ENCODE peak calls at places on chromosomes 16 and 17, in six cellular contexts. One of them, this sample, is unnamed.

GRCh38 chr16:27204232-27204915 is 1.0 kb downstream of the KDM8 start:
- DNase-seq in SK-N-SH: no peak
- DNase-seq in dermis microvascular lymphatic vessel endothelial cell: no peak
- DNase-seq in activated naive CD8-positive, alpha-beta T cell treated with anti-CD3 and anti-CD28 coated beads for 36 hours: no peak
- DNase-seq in stimulated activated CD4-positive, alpha-beta T cell treated with anti-CD3 and anti-CD28 coated beads, Interleukin-15, amount 100 ng/mL, for 1 hour: no peak
- DNase-seq in activated CD8-positive, alpha-beta memory T cell treated with anti-CD3 and anti-CD28 coated beads for 4 hours: no peak
- DNase-seq in this sample: no peak

GRCh38 chr17:7851438-7852261 is 3.2 kb upstream of the TMEM88 start:
- DNase-seq in activated naive CD8-positive, alpha-beta T cell treated with anti-CD3 and anti-CD28 coated beads for 36 hours: peak; percentile 96
- DNase-seq in activated CD8-positive, alpha-beta memory T cell treated with anti-CD3 and anti-CD28 coated beads for 4 hours: peak; percentile 81
- DNase-seq in dermis microvascular lymphatic vessel endothelial cell: peak; percentile 83
- DNase-seq in SK-N-SH: peak; percentile 94
- DNase-seq in stimulated activated CD4-positive, alpha-beta T cell treated with anti-CD3 and anti-CD28 coated beads, Interleukin-15, amount 100 ng/mL, for 1 hour: peak; percentile 88
- DNase-seq in this sample: peak; percentile 80

GRCh38 chr16:11706180-11706742 is 36.4 kb downstream of the TXNDC11 start:
- DNase-seq in dermis microvascular lymphatic vessel endothelial cell: no peak
- DNase-seq in activated naive CD8-positive, alpha-beta T cell treated with anti-CD3 and anti-CD28 coated beads for 36 hours: no peak
- DNase-seq in SK-N-SH: no peak
- DNase-seq in activated CD8-positive, alpha-beta memory T cell treated with anti-CD3 and anti-CD28 coated beads for 4 hours: no peak
- DNase-seq in stimulated activated CD4-positive, alpha-beta T cell treated with anti-CD3 and anti-CD28 coated beads, Interleukin-15, amount 100 ng/mL, for 1 hour: no peak
- DNase-seq in this sample: no peak

GRCh38 chr16:77555781-77556180 is 120.9 kb upstream of the ADAMTS18 start:
- DNase-seq in activated naive CD8-positive, alpha-beta T cell treated with anti-CD3 and anti-CD28 coated beads for 36 hours: no peak
- DNase-seq in SK-N-SH: no peak
- DNase-seq in activated CD8-positive, alpha-beta memory T cell treated with anti-CD3 and anti-CD28 coated beads for 4 hours: no peak
- DNase-seq in stimulated activated CD4-positive, alpha-beta T cell treated with anti-CD3 and anti-CD28 coated beads, Interleukin-15, amount 100 ng/mL, for 1 hour: no peak
- DNase-seq in dermis microvascular lymphatic vessel endothelial cell: no peak
- DNase-seq in this sample: no peak

GRCh38 chr16:22631264-22631663 is 120.6 kb downstream of the NPIPB5 start:
- DNase-seq in dermis microvascular lymphatic vessel endothelial cell: no peak
- DNase-seq in stimulated activated CD4-positive, alpha-beta T cell treated with anti-CD3 and anti-CD28 coated beads, Interleukin-15, amount 100 ng/mL, for 1 hour: no peak
- DNase-seq in SK-N-SH: no peak
- DNase-seq in activated CD8-positive, alpha-beta memory T cell treated with anti-CD3 and anti-CD28 coated beads for 4 hours: no peak
- DNase-seq in activated naive CD8-positive, alpha-beta T cell treated with anti-CD3 and anti-CD28 coated beads for 36 hours: no peak
- DNase-seq in this sample: no peak

GRCh38 chr16:77297996-77298637 is 98.9 kb downstream of the SYCE1L start:
- DNase-seq in activated CD8-positive, alpha-beta memory T cell treated with anti-CD3 and anti-CD28 coated beads for 4 hours: no peak
- DNase-seq in stimulated activated CD4-positive, alpha-beta T cell treated with anti-CD3 and anti-CD28 coated beads, Interleukin-15, amount 100 ng/mL, for 1 hour: no peak
- DNase-seq in dermis microvascular lymphatic vessel endothelial cell: no peak
- DNase-seq in activated naive CD8-positive, alpha-beta T cell treated with anti-CD3 and anti-CD28 coated beads for 36 hours: no peak
- DNase-seq in SK-N-SH: no peak
- DNase-seq in this sample: no peak

GRCh38 chr17:33778505-33779398 is 476.3 kb upstream of the CCL2 start:
- DNase-seq in stimulated activated CD4-positive, alpha-beta T cell treated with anti-CD3 and anti-CD28 coated beads, Interleukin-15, amount 100 ng/mL, for 1 hour: no peak
- DNase-seq in dermis microvascular lymphatic vessel endothelial cell: peak; percentile 27
- DNase-seq in activated naive CD8-positive, alpha-beta T cell treated with anti-CD3 and anti-CD28 coated beads for 36 hours: peak; percentile 17
- DNase-seq in SK-N-SH: peak; percentile 57
- DNase-seq in activated CD8-positive, alpha-beta memory T cell treated with anti-CD3 and anti-CD28 coated beads for 4 hours: peak; percentile 3
- DNase-seq in this sample: no peak

GRCh38 chr17:43791589-43791988 is 11.4 kb downstream of the CFAP97D1 start:
- DNase-seq in activated naive CD8-positive, alpha-beta T cell treated with anti-CD3 and anti-CD28 coated beads for 36 hours: no peak
- DNase-seq in stimulated activated CD4-positive, alpha-beta T cell treated with anti-CD3 and anti-CD28 coated beads, Interleukin-15, amount 100 ng/mL, for 1 hour: no peak
- DNase-seq in activated CD8-positive, alpha-beta memory T cell treated with anti-CD3 and anti-CD28 coated beads for 4 hours: no peak
- DNase-seq in dermis microvascular lymphatic vessel endothelial cell: peak; percentile 24
- DNase-seq in SK-N-SH: peak; percentile 55
- DNase-seq in this sample: no peak

GRCh38 chr16:21634216-21634615 is 18.2 kb downstream of the IGSF6 start:
- DNase-seq in stimulated activated CD4-positive, alpha-beta T cell treated with anti-CD3 and anti-CD28 coated beads, Interleukin-15, amount 100 ng/mL, for 1 hour: no peak
- DNase-seq in activated CD8-positive, alpha-beta memory T cell treated with anti-CD3 and anti-CD28 coated beads for 4 hours: no peak
- DNase-seq in dermis microvascular lymphatic vessel endothelial cell: no peak
- DNase-seq in activated naive CD8-positive, alpha-beta T cell treated with anti-CD3 and anti-CD28 coated beads for 36 hours: no peak
- DNase-seq in SK-N-SH: no peak
- DNase-seq in this sample: no peak

GRCh38 chr17:44979426-44980273 is 11.5 kb upstream of the C1QL1 start:
- DNase-seq in dermis microvascular lymphatic vessel endothelial cell: no peak
- DNase-seq in activated naive CD8-positive, alpha-beta T cell treated with anti-CD3 and anti-CD28 coated beads for 36 hours: no peak
- DNase-seq in activated CD8-positive, alpha-beta memory T cell treated with anti-CD3 and anti-CD28 coated beads for 4 hours: no peak
- DNase-seq in stimulated activated CD4-positive, alpha-beta T cell treated with anti-CD3 and anti-CD28 coated beads, Interleukin-15, amount 100 ng/mL, for 1 hour: no peak
- DNase-seq in SK-N-SH: no peak
- DNase-seq in this sample: no peak

GRCh38 chr16:67571981-67572431 is 9.7 kb downstream of the CTCF start:
- DNase-seq in SK-N-SH: no peak
- DNase-seq in stimulated activated CD4-positive, alpha-beta T cell treated with anti-CD3 and anti-CD28 coated beads, Interleukin-15, amount 100 ng/mL, for 1 hour: no peak
- DNase-seq in dermis microvascular lymphatic vessel endothelial cell: no peak
- DNase-seq in activated CD8-positive, alpha-beta memory T cell treated with anti-CD3 and anti-CD28 coated beads for 4 hours: no peak
- DNase-seq in activated naive CD8-positive, alpha-beta T cell treated with anti-CD3 and anti-CD28 coated beads for 36 hours: no peak
- DNase-seq in this sample: no peak

GRCh38 chr17:51258756-51259573 is 884 bp downstream of the MBTD1 start:
- DNase-seq in SK-N-SH: no peak
- DNase-seq in activated naive CD8-positive, alpha-beta T cell treated with anti-CD3 and anti-CD28 coated beads for 36 hours: peak; percentile 7
- DNase-seq in dermis microvascular lymphatic vessel endothelial cell: no peak
- DNase-seq in stimulated activated CD4-positive, alpha-beta T cell treated with anti-CD3 and anti-CD28 coated beads, Interleukin-15, amount 100 ng/mL, for 1 hour: no peak
- DNase-seq in activated CD8-positive, alpha-beta memory T cell treated with anti-CD3 and anti-CD28 coated beads for 4 hours: no peak
- DNase-seq in this sample: no peak

GRCh38 chr16:59905628-59906027 is 1171.5 kb upstream of the GOT2 start:
- DNase-seq in dermis microvascular lymphatic vessel endothelial cell: no peak
- DNase-seq in activated naive CD8-positive, alpha-beta T cell treated with anti-CD3 and anti-CD28 coated beads for 36 hours: no peak
- DNase-seq in stimulated activated CD4-positive, alpha-beta T cell treated with anti-CD3 and anti-CD28 coated beads, Interleukin-15, amount 100 ng/mL, for 1 hour: no peak
- DNase-seq in activated CD8-positive, alpha-beta memory T cell treated with anti-CD3 and anti-CD28 coated beads for 4 hours: no peak
- DNase-seq in SK-N-SH: no peak
- DNase-seq in this sample: no peak

GRCh38 chr17:7832431-7832830 is 1.6 kb upstream of the KDM6B start:
- DNase-seq in activated naive CD8-positive, alpha-beta T cell treated with anti-CD3 and anti-CD28 coated beads for 36 hours: no peak
- DNase-seq in SK-N-SH: no peak
- DNase-seq in stimulated activated CD4-positive, alpha-beta T cell treated with anti-CD3 and anti-CD28 coated beads, Interleukin-15, amount 100 ng/mL, for 1 hour: no peak
- DNase-seq in activated CD8-positive, alpha-beta memory T cell treated with anti-CD3 and anti-CD28 coated beads for 4 hours: no peak
- DNase-seq in dermis microvascular lymphatic vessel endothelial cell: no peak
- DNase-seq in this sample: no peak

GRCh38 chr16:31348578-31348977 is 6.4 kb upstream of the ITGAX start:
- DNase-seq in SK-N-SH: no peak
- DNase-seq in stimulated activated CD4-positive, alpha-beta T cell treated with anti-CD3 and anti-CD28 coated beads, Interleukin-15, amount 100 ng/mL, for 1 hour: no peak
- DNase-seq in activated naive CD8-positive, alpha-beta T cell treated with anti-CD3 and anti-CD28 coated beads for 36 hours: no peak
- DNase-seq in activated CD8-positive, alpha-beta memory T cell treated with anti-CD3 and anti-CD28 coated beads for 4 hours: no peak
- DNase-seq in dermis microvascular lymphatic vessel endothelial cell: no peak
- DNase-seq in this sample: no peak

GRCh38 chr17:45225051-45225700 is 3.5 kb downstream of the FMNL1 start:
- DNase-seq in activated naive CD8-positive, alpha-beta T cell treated with anti-CD3 and anti-CD28 coated beads for 36 hours: no peak
- DNase-seq in stimulated activated CD4-positive, alpha-beta T cell treated with anti-CD3 and anti-CD28 coated beads, Interleukin-15, amount 100 ng/mL, for 1 hour: peak; percentile 40
- DNase-seq in activated CD8-positive, alpha-beta memory T cell treated with anti-CD3 and anti-CD28 coated beads for 4 hours: no peak
- DNase-seq in SK-N-SH: no peak
- DNase-seq in dermis microvascular lymphatic vessel endothelial cell: no peak
- DNase-seq in this sample: no peak

GRCh38 chr17:41500131-41500911 is 5.1 kb downstream of the KRT13 start:
- DNase-seq in activated naive CD8-positive, alpha-beta T cell treated with anti-CD3 and anti-CD28 coated beads for 36 hours: no peak
- DNase-seq in SK-N-SH: no peak
- DNase-seq in activated CD8-positive, alpha-beta memory T cell treated with anti-CD3 and anti-CD28 coated beads for 4 hours: no peak
- DNase-seq in stimulated activated CD4-positive, alpha-beta T cell treated with anti-CD3 and anti-CD28 coated beads, Interleukin-15, amount 100 ng/mL, for 1 hour: no peak
- DNase-seq in dermis microvascular lymphatic vessel endothelial cell: peak; percentile 58
- DNase-seq in this sample: no peak

GRCh38 chr16:85858984-85859817 is 39.8 kb upstream of the IRF8 start:
- DNase-seq in SK-N-SH: no peak
- DNase-seq in activated CD8-positive, alpha-beta memory T cell treated with anti-CD3 and anti-CD28 coated beads for 4 hours: no peak
- DNase-seq in activated naive CD8-positive, alpha-beta T cell treated with anti-CD3 and anti-CD28 coated beads for 36 hours: no peak
- DNase-seq in dermis microvascular lymphatic vessel endothelial cell: no peak
- DNase-seq in stimulated activated CD4-positive, alpha-beta T cell treated with anti-CD3 and anti-CD28 coated beads, Interleukin-15, amount 100 ng/mL, for 1 hour: no peak
- DNase-seq in this sample: no peak

GRCh38 chr16:51121850-51122249 is 29.2 kb downstream of the SALL1 start:
- DNase-seq in SK-N-SH: no peak
- DNase-seq in activated CD8-positive, alpha-beta memory T cell treated with anti-CD3 and anti-CD28 coated beads for 4 hours: no peak
- DNase-seq in activated naive CD8-positive, alpha-beta T cell treated with anti-CD3 and anti-CD28 coated beads for 36 hours: no peak
- DNase-seq in stimulated activated CD4-positive, alpha-beta T cell treated with anti-CD3 and anti-CD28 coated beads, Interleukin-15, amount 100 ng/mL, for 1 hour: no peak
- DNase-seq in dermis microvascular lymphatic vessel endothelial cell: no peak
- DNase-seq in this sample: no peak

GRCh38 chr17:49836111-49837030 is 11.5 kb downstream of the TAC4 start:
- DNase-seq in activated naive CD8-positive, alpha-beta T cell treated with anti-CD3 and anti-CD28 coated beads for 36 hours: no peak
- DNase-seq in dermis microvascular lymphatic vessel endothelial cell: no peak
- DNase-seq in activated CD8-positive, alpha-beta memory T cell treated with anti-CD3 and anti-CD28 coated beads for 4 hours: no peak
- DNase-seq in stimulated activated CD4-positive, alpha-beta T cell treated with anti-CD3 and anti-CD28 coated beads, Interleukin-15, amount 100 ng/mL, for 1 hour: no peak
- DNase-seq in SK-N-SH: no peak
- DNase-seq in this sample: no peak

GRCh38 chr17:39252788-39253460 is 27.2 kb upstream of the STAC2 start:
- DNase-seq in dermis microvascular lymphatic vessel endothelial cell: no peak
- DNase-seq in SK-N-SH: no peak
- DNase-seq in activated CD8-positive, alpha-beta memory T cell treated with anti-CD3 and anti-CD28 coated beads for 4 hours: no peak
- DNase-seq in stimulated activated CD4-positive, alpha-beta T cell treated with anti-CD3 and anti-CD28 coated beads, Interleukin-15, amount 100 ng/mL, for 1 hour: no peak
- DNase-seq in activated naive CD8-positive, alpha-beta T cell treated with anti-CD3 and anti-CD28 coated beads for 36 hours: no peak
- DNase-seq in this sample: no peak

GRCh38 chr16:69497876-69498596 is 67.7 kb upstream of the NFAT5 start:
- DNase-seq in activated naive CD8-positive, alpha-beta T cell treated with anti-CD3 and anti-CD28 coated beads for 36 hours: no peak
- DNase-seq in dermis microvascular lymphatic vessel endothelial cell: no peak
- DNase-seq in stimulated activated CD4-positive, alpha-beta T cell treated with anti-CD3 and anti-CD28 coated beads, Interleukin-15, amount 100 ng/mL, for 1 hour: no peak
- DNase-seq in SK-N-SH: no peak
- DNase-seq in activated CD8-positive, alpha-beta memory T cell treated with anti-CD3 and anti-CD28 coated beads for 4 hours: no peak
- DNase-seq in this sample: no peak